ENCODE peak calls at places on chromosomes 16 and 17, in six cellular contexts. One of them, this sample, is unnamed.

GRCh38 chr17:67489273-67489672 is 112.2 kb downstream of the PITPNC1 start:
- DNase-seq in pancreas: no peak
- DNase-seq in GM23338: no peak
- DNase-seq in ovary: no peak
- DNase-seq in colonic mucosa: no peak
- DNase-seq in neural progenitor cell: no peak
- DNase-seq in this sample: no peak

GRCh38 chr17:51091635-51092034 is 29.0 kb downstream of the SPAG9 start:
- DNase-seq in colonic mucosa: no peak
- DNase-seq in ovary: no peak
- DNase-seq in pancreas: no peak
- DNase-seq in GM23338: no peak
- DNase-seq in neural progenitor cell: no peak
- DNase-seq in this sample: no peak

GRCh38 chr16:59412275-59412841 is 678.2 kb upstream of the GOT2 start:
- DNase-seq in neural progenitor cell: peak
- DNase-seq in GM23338: peak
- DNase-seq in pancreas: no peak
- DNase-seq in ovary: no peak
- DNase-seq in colonic mucosa: no peak
- DNase-seq in this sample: no peak

GRCh38 chr17:50318551-50319310 is 27.2 kb upstream of the XYLT2 start:
- DNase-seq in ovary: no peak
- DNase-seq in colonic mucosa: no peak
- DNase-seq in GM23338: no peak
- DNase-seq in pancreas: no peak
- DNase-seq in neural progenitor cell: no peak
- DNase-seq in this sample: no peak

GRCh38 chr17:40560592-40561293 is 4.5 kb downstream of the CCR7 start:
- DNase-seq in ovary: no peak
- DNase-seq in colonic mucosa: peak
- DNase-seq in pancreas: peak
- DNase-seq in neural progenitor cell: no peak
- DNase-seq in GM23338: no peak
- DNase-seq in this sample: peak

GRCh38 chr17:72588961-72589360 is 468.1 kb downstream of the SOX9 start:
- DNase-seq in ovary: no peak
- DNase-seq in pancreas: no peak
- DNase-seq in GM23338: no peak
- DNase-seq in neural progenitor cell: no peak
- DNase-seq in colonic mucosa: peak
- DNase-seq in this sample: no peak

GRCh38 chr17:29433551-29433950 is 43.4 kb downstream of the TAOK1 start:
- DNase-seq in pancreas: no peak
- DNase-seq in GM23338: peak
- DNase-seq in ovary: no peak
- DNase-seq in neural progenitor cell: no peak
- DNase-seq in colonic mucosa: no peak
- DNase-seq in this sample: no peak

GRCh38 chr17:80566054-80566400 is 21.4 kb downstream of the RPTOR start:
- DNase-seq in ovary: no peak
- DNase-seq in pancreas: no peak
- DNase-seq in neural progenitor cell: no peak
- DNase-seq in GM23338: no peak
- DNase-seq in colonic mucosa: no peak
- DNase-seq in this sample: no peak

GRCh38 chr17:41917192-41917591 is 1.6 kb downstream of the ACLY start:
- DNase-seq in GM23338: no peak
- DNase-seq in ovary: no peak
- DNase-seq in neural progenitor cell: peak
- DNase-seq in pancreas: no peak
- DNase-seq in colonic mucosa: peak
- DNase-seq in this sample: no peak

GRCh38 chr17:75260679-75261335 is 599 bp downstream of the GGA3 start:
- DNase-seq in colonic mucosa: no peak
- DNase-seq in neural progenitor cell: no peak
- DNase-seq in pancreas: no peak
- DNase-seq in ovary: no peak
- DNase-seq in GM23338: peak
- DNase-seq in this sample: no peak
- TF ChIP-seq CTCF in colonic mucosa: no peak
- TF ChIP-seq CTCF in neural progenitor cell: peak
- TF ChIP-seq CTCF in pancreas: no peak
- TF ChIP-seq CTCF in ovary: no peak
- TF ChIP-seq CTCF in GM23338: no peak
- TF ChIP-seq CTCF in this sample: no peak

GRCh38 chr17:44088254-44088653 is 17.7 kb downstream of the G6PC3 start:
- DNase-seq in ovary: no peak
- DNase-seq in neural progenitor cell: no peak
- DNase-seq in colonic mucosa: no peak
- DNase-seq in GM23338: no peak
- DNase-seq in pancreas: no peak
- DNase-seq in this sample: no peak
- H3K27ac ChIP-seq in ovary: no peak
- H3K27ac ChIP-seq in neural progenitor cell: no peak
- H3K27ac ChIP-seq in colonic mucosa: no peak
- H3K27ac ChIP-seq in GM23338: peak
- H3K27ac ChIP-seq in pancreas: no peak
- H3K27ac ChIP-seq in this sample: no peak

GRCh38 chr17:60141111-60142018 is 8.4 kb upstream of the CA4 start:
- DNase-seq in colonic mucosa: no peak
- DNase-seq in GM23338: peak
- DNase-seq in ovary: no peak
- DNase-seq in pancreas: peak
- DNase-seq in neural progenitor cell: peak
- DNase-seq in this sample: no peak
- H3K4me3 ChIP-seq in colonic mucosa: no peak
- H3K4me3 ChIP-seq in GM23338: peak
- H3K4me3 ChIP-seq in ovary: no peak
- H3K4me3 ChIP-seq in pancreas: no peak
- H3K4me3 ChIP-seq in neural progenitor cell: peak
- H3K4me3 ChIP-seq in this sample: no peak

GRCh38 chr16:15779664-15780351 is 77.0 kb downstream of the MYH11 start:
- DNase-seq in colonic mucosa: no peak
- DNase-seq in GM23338: no peak
- DNase-seq in pancreas: no peak
- DNase-seq in neural progenitor cell: no peak
- DNase-seq in ovary: no peak
- DNase-seq in this sample: no peak

GRCh38 chr16:15782573-15783365 is 74.1 kb downstream of the MYH11 start:
- DNase-seq in pancreas: no peak
- DNase-seq in GM23338: peak
- DNase-seq in neural progenitor cell: peak
- DNase-seq in colonic mucosa: no peak
- DNase-seq in ovary: no peak
- DNase-seq in this sample: no peak

GRCh38 chr16:15781650-15782049 is 75.2 kb downstream of the MYH11 start:
- DNase-seq in ovary: no peak
- DNase-seq in pancreas: no peak
- DNase-seq in GM23338: no peak
- DNase-seq in colonic mucosa: no peak
- DNase-seq in neural progenitor cell: no peak
- DNase-seq in this sample: no peak

GRCh38 chr16:15778999-15779614 is 77.7 kb downstream of the MYH11 start:
- DNase-seq in pancreas: no peak
- DNase-seq in ovary: no peak
- DNase-seq in colonic mucosa: no peak
- DNase-seq in neural progenitor cell: no peak
- DNase-seq in GM23338: no peak
- DNase-seq in this sample: no peak

DNA sequence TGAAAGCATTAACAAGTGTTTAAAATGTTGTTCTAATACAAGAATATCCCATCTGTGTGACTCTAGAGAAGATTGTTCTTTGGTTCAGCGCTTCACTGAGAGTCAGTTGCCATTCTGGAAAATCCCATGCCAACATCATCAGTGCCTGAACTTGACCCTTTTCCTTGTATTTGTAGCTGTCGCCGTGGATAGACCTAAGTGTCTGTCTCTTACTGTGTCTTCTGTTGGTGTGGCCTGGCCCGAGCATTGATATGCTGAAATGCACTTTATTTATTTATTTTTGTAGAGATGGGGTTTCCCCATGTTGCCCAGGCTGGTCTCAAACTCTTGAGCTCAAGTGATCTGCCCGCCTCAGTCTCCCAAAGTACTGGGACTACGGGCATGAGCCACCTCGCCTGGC is 76.0 kb downstream of the MYH11 start:
- DNase-seq in pancreas: no peak
- DNase-seq in ovary: no peak
- DNase-seq in neural progenitor cell: no peak
- DNase-seq in GM23338: no peak
- DNase-seq in colonic mucosa: no peak
- DNase-seq in this sample: no peak
- TF ChIP-seq CTCF in pancreas: no peak
- TF ChIP-seq CTCF in ovary: no peak
- TF ChIP-seq CTCF in neural progenitor cell: no peak
- TF ChIP-seq CTCF in GM23338: no peak
- TF ChIP-seq CTCF in colonic mucosa: no peak
- TF ChIP-seq CTCF in this sample: no peak

GRCh38 chr16:85248857-85249256 is 136.6 kb upstream of the CIBAR2 start:
- DNase-seq in colonic mucosa: no peak
- DNase-seq in pancreas: no peak
- DNase-seq in GM23338: no peak
- DNase-seq in ovary: no peak
- DNase-seq in neural progenitor cell: no peak
- DNase-seq in this sample: no peak
- H3K27ac ChIP-seq in colonic mucosa: no peak
- H3K27ac ChIP-seq in pancreas: no peak
- H3K27ac ChIP-seq in GM23338: no peak
- H3K27ac ChIP-seq in ovary: no peak
- H3K27ac ChIP-seq in neural progenitor cell: no peak
- H3K27ac ChIP-seq in this sample: no peak

DNA sequence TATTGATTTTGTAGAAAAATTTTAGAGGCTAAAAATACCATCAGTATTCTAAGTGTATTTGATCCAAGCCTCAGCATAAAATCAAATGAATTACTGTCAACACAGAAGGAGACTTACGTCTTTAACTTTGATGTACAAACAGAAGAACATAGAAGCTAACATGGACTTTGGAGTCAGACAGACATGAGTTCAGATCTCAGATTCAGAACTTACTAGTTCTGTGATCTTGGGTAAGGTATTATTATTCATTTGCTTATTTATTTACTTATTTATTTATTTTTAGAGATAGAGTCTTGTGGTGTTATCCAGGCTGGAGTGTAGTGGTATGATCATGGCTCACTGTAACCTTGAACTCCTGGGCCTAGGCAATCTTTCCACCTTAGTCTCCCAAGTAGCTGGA is 4.0 kb upstream of the SLFN12L start:
- DNase-seq in colonic mucosa: no peak
- DNase-seq in ovary: no peak
- DNase-seq in pancreas: no peak
- DNase-seq in GM23338: no peak
- DNase-seq in neural progenitor cell: no peak
- DNase-seq in this sample: no peak
- H3K4me3 ChIP-seq in colonic mucosa: no peak
- H3K4me3 ChIP-seq in ovary: peak
- H3K4me3 ChIP-seq in pancreas: peak
- H3K4me3 ChIP-seq in GM23338: no peak
- H3K4me3 ChIP-seq in neural progenitor cell: no peak
- H3K4me3 ChIP-seq in this sample: no peak

DNA sequence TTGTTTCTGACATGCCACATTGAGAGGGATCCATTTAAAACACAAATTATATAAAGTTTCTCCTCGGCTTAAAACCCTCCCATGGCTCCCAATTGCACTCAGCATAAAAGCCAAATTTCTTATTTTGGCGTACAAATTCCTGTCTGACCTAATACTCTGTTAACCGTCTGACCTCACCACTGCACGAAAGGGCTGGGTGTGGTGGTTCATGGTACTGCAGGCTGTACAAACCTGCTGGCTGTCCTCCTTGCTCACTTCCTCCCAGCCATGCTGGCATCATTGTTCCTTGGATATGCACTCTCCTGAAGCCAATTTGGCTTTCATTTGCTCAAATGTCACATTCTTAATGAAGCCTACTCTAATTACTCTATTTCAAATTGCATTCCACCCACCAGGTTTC is 301.6 kb upstream of the C16orf82 start:
- DNase-seq in neural progenitor cell: peak
- DNase-seq in colonic mucosa: no peak
- DNase-seq in GM23338: peak
- DNase-seq in ovary: no peak
- DNase-seq in pancreas: no peak
- DNase-seq in this sample: no peak
- TF ChIP-seq CTCF in neural progenitor cell: peak
- TF ChIP-seq CTCF in colonic mucosa: no peak
- TF ChIP-seq CTCF in GM23338: peak
- TF ChIP-seq CTCF in ovary: no peak
- TF ChIP-seq CTCF in pancreas: peak
- TF ChIP-seq CTCF in this sample: peak

DNA sequence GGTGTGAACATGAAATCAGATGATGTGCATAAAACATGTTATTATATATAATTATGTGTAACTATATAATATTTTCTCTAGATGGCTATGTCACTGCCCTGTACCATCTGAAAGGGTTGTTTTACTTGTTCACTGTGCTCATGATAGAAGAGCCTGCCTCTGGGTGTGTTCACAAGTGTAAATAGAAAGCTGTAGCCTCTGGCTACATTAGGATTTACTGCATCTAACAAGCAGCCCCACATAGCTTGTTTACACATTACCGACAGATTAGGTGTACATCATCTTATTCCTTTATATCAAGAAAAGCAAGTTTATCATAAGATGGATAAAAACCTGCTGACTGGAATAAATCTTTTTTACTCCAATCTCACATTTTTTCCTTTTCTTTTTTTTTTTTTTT is 46.1 kb downstream of the CHD9 start:
- DNase-seq in ovary: no peak
- DNase-seq in GM23338: no peak
- DNase-seq in neural progenitor cell: no peak
- DNase-seq in colonic mucosa: no peak
- DNase-seq in pancreas: no peak
- DNase-seq in this sample: no peak
- H3K27ac ChIP-seq in ovary: no peak
- H3K27ac ChIP-seq in GM23338: no peak
- H3K27ac ChIP-seq in neural progenitor cell: no peak
- H3K27ac ChIP-seq in colonic mucosa: peak
- H3K27ac ChIP-seq in pancreas: no peak
- H3K27ac ChIP-seq in this sample: no peak

DNA sequence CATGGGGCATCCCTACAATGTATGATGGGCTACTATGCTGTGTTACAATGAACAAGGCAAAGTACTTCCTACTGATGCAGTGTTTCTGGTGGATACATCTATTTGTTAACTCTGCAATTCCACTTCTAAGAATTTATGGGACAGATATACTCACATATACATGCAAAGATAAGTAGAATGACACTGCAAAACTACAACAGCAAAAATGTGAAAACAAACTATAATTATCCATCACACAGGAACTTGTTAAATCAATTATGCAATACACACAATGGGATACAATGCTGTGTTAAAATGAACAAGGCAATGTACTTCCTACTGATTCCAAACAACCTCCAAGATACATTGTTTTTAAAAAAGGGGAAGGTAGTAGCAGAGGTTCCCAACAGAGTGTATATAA is 3.2 kb downstream of the DDX52 start:
- DNase-seq in neural progenitor cell: no peak
- DNase-seq in pancreas: no peak
- DNase-seq in GM23338: no peak
- DNase-seq in ovary: no peak
- DNase-seq in colonic mucosa: no peak
- DNase-seq in this sample: no peak
- H3K4me3 ChIP-seq in neural progenitor cell: no peak
- H3K4me3 ChIP-seq in pancreas: no peak
- H3K4me3 ChIP-seq in GM23338: no peak
- H3K4me3 ChIP-seq in ovary: no peak
- H3K4me3 ChIP-seq in colonic mucosa: no peak
- H3K4me3 ChIP-seq in this sample: no peak

This sample was measured in CD8-positive, alpha-beta T cell.